ENCODE peak calls at places on chromosomes 2 and 18, in five cellular contexts. K is neural progenitor cell, P is heart left ventricle, E is HT-29, M is EH. Z is an unnamed sample.

GRCh38 chr2:218567797-218568189 is 358 bp downstream of the USP37 start:
- DNase-seq in K (no peak), M (no peak), P (no peak), E (peak), Z (peak)

GRCh38 chr2:173588931-173589369 is 234.3 kb downstream of the CDCA7 start:
- DNase-seq in K (no peak), M (peak), E (no peak), P (no peak), Z (peak)

GRCh38 chr2:9398881-9399805 is 24.2 kb downstream of the ITGB1BP1 start:
- DNase-seq in P (peak), K (no peak), M (no peak), E (no peak), Z (no peak)

GRCh38 chr2:46445561-46445960 is 33.8 kb upstream of the TMEM247 start:
- DNase-seq in K (no peak), P (no peak), M (peak), E (no peak), Z (no peak)

GRCh38 chr2:173264603-173265366 is 89.9 kb upstream of the CDCA7 start:
- DNase-seq in K (no peak), P (peak), M (no peak), E (no peak), Z (no peak)

GRCh38 chr2:122627388-122627787 is 871.9 kb downstream of the TSN start:
- DNase-seq in P (no peak), K (no peak), E (no peak), M (no peak), Z (no peak)

GRCh38 chr2:26942543-26943295 is 27.7 kb upstream of the MAPRE3 start:
- DNase-seq in E (peak), K (peak), M (peak), P (peak), Z (peak)

GRCh38 chr2:7612969-7613368 is 695.8 kb downstream of the RNF144A start:
- DNase-seq in P (no peak), E (no peak), M (peak), K (no peak), Z (no peak)

GRCh38 chr18:24985616-24986015 is 366.4 kb downstream of the ZNF521 start:
- DNase-seq in M (no peak), E (no peak), P (no peak), K (no peak), Z (no peak)

GRCh38 chr2:181164699-181165098 is 184.3 kb downstream of the UBE2E3 start:
- DNase-seq in E (no peak), P (no peak), M (no peak), K (no peak), Z (no peak)

GRCh38 chr2:97267411-97268074 is 154.6 kb downstream of the ANKRD36 start:
- DNase-seq in K (peak), P (peak), M (no peak), E (peak), Z (no peak)

GRCh38 chr2:231431606-231432005 is 32.7 kb downstream of the NCL start:
- DNase-seq in M (no peak), E (no peak), K (no peak), P (no peak), Z (no peak)

GRCh38 chr2:157747280-157747679 is 118.6 kb upstream of the ACVR1C start:
- DNase-seq in M (no peak), E (no peak), P (no peak), K (no peak), Z (no peak)

GRCh38 chr2:166373951-166374350 is 1.8 kb downstream of the SCN9A start:
- DNase-seq in P (no peak), K (no peak), M (peak), E (no peak), Z (peak)

GRCh38 chr18:79595876-79596374 is 83.7 kb upstream of the CTDP1 start:
- DNase-seq in E (no peak), P (no peak), M (no peak), K (no peak), Z (no peak)

GRCh38 chr18:59961086-59961485 is 61.3 kb downstream of the PMAIP1 start:
- DNase-seq in K (no peak), P (no peak), M (no peak), E (no peak), Z (no peak)

GRCh38 chr2:215793747-215794595 is 219.4 kb downstream of the MREG start:
- DNase-seq in E (peak), P (peak), M (peak), K (no peak), Z (peak)

GRCh38 chr2:229003256-229003655 is 267.8 kb downstream of the PID1 start:
- DNase-seq in E (no peak), P (no peak), K (no peak), M (peak), Z (no peak)

GRCh38 chr2:134232868-134233732 is 20.8 kb upstream of the MGAT5 start:
- DNase-seq in M (peak), K (no peak), E (peak), P (no peak), Z (no peak)

GRCh38 chr2:221289389-221289788 is 282.7 kb downstream of the EPHA4 start:
- DNase-seq in M (peak), P (no peak), K (peak), E (no peak), Z (no peak)

GRCh38 chr2:236718207-236718992 is 148.8 kb downstream of the ACKR3 start:
- DNase-seq in E (no peak), K (no peak), P (no peak), M (peak), Z (no peak)

GRCh38 chr2:175626796-175627195 is 375.3 kb downstream of the LNPK start:
- DNase-seq in E (no peak), M (no peak), K (no peak), P (no peak), Z (no peak)

GRCh38 chr2:58341047-58341446 is 99.9 kb upstream of the FANCL start:
- DNase-seq in K (no peak), P (no peak), E (no peak), M (no peak), Z (peak)

GRCh38 chr18:69795785-69796184 is 151.9 kb downstream of the CD226 start:
- DNase-seq in M (peak), E (no peak), K (peak), P (no peak), Z (no peak)

GRCh38 chr2:37993135-37993534 is 68.0 kb downstream of the RMDN2 start:
- DNase-seq in E (peak), K (no peak), M (no peak), P (no peak), Z (no peak)

GRCh38 chr2:175829741-175830140 is 172.3 kb downstream of the LNPK start:
- DNase-seq in K (no peak), P (no peak), E (no peak), M (no peak), Z (no peak)

GRCh38 chr2:97005353-97005752 is 19.0 kb upstream of the FAM178B start:
- DNase-seq in E (peak), P (no peak), K (no peak), M (peak), Z (peak)